ENCODE peak calls at places on chromosomes 11 and 22, in ten cellular contexts. T is CD4-positive, alpha-beta memory T cell; V is Karpas-422; S is left ventricle myocardium inferior; G is GM23248; I is Peyer's patch; W is CD8-positive, alpha-beta memory T cell; L is transverse colon; B is esophagus muscularis mucosa; K is prostate gland. X is an unnamed sample. For H3K36me3, the result is how much of the 10 kb centered on the place peaks cover.

GRCh38 chr11:20112291-20113146 is 47.8 kb downstream of the DBX1 start:
- DNase-seq in W (no peak), S (peak), G (peak), T (no peak), K (peak), L (peak), B (no peak), I (peak), V (no peak), X (no peak)

GRCh38 chr11:20873054-20873453 is 203.7 kb downstream of the NELL1 start:
- DNase-seq in K (peak), S (no peak), V (peak), T (no peak), L (no peak), B (no peak), I (no peak), G (peak), W (no peak), X (peak)

GRCh38 chr11:132024587-132025295 is 654.3 kb downstream of the NTM start:
- DNase-seq in T (no peak), V (no peak), K (no peak), W (no peak), L (no peak), B (peak), S (no peak), I (no peak), G (peak), X (no peak)

GRCh38 chr11:69172674-69173073 is 16.9 kb downstream of the SMIM38 start:
- DNase-seq in L (no peak), V (peak), G (peak), T (no peak), W (no peak), S (no peak), I (no peak), B (no peak), K (no peak), X (no peak)

GRCh38 chr11:79108851-79109250 is 332.0 kb downstream of the TENM4 start:
- DNase-seq in K (no peak), B (no peak), L (no peak), G (peak), W (no peak), T (no peak), S (no peak), V (no peak), I (no peak), X (no peak)

GRCh38 chr11:93845181-93846092 is 5.0 kb downstream of the VSTM5 start:
- DNase-seq in K (no peak), I (no peak), W (no peak), T (no peak), B (no peak), V (no peak), L (no peak), S (no peak), G (peak), X (no peak)

GRCh38 chr11:26569646-26570045 is 2.4 kb downstream of the MUC15 start:
- DNase-seq in T (no peak), L (no peak), V (no peak), B (no peak), G (no peak), K (no peak), S (no peak), W (no peak), I (no peak), X (no peak)

GRCh38 chr11:1228183-1228821 is 5.4 kb downstream of the MUC5B start:
- DNase-seq in L (peak), G (no peak), S (no peak), W (no peak), T (peak), B (no peak), K (no peak), I (peak), V (no peak), X (no peak)

GRCh38 chr11:83722392-83722791 is 436.2 kb upstream of the CCDC90B start:
- DNase-seq in S (no peak), L (no peak), W (no peak), V (no peak), K (peak), T (no peak), G (no peak), I (no peak), B (no peak), X (no peak)

GRCh38 chr11:110081462-110082233 is 11.5 kb upstream of the ZC3H12C start:
- DNase-seq in I (no peak), S (no peak), K (no peak), L (no peak), G (peak), W (no peak), T (no peak), B (no peak), V (no peak), X (no peak)

GRCh38 chr11:65432133-65432650 is 9.6 kb downstream of the NEAT1 start:
- DNase-seq in S (no peak), T (no peak), V (no peak), G (peak), K (no peak), I (no peak), L (no peak), W (no peak), B (no peak), X (no peak)

GRCh38 chr11:7527029-7527428 is 13.2 kb downstream of the PPFIBP2 start:
- DNase-seq in I (no peak), W (peak), B (no peak), S (no peak), V (no peak), G (no peak), L (no peak), K (no peak), T (peak), X (peak)

GRCh38 chr11:7532395-7532794 is 18.6 kb downstream of the PPFIBP2 start:
- DNase-seq in V (no peak), K (no peak), I (no peak), G (no peak), W (no peak), L (no peak), B (no peak), T (no peak), S (no peak), X (no peak)

GRCh38 chr11:7528514-7529049 is 14.8 kb downstream of the PPFIBP2 start:
- DNase-seq in W (no peak), G (no peak), K (no peak), B (no peak), I (no peak), T (no peak), V (no peak), S (no peak), L (no peak), X (no peak)

GRCh38 chr11:7531011-7531410 is 17.2 kb downstream of the PPFIBP2 start:
- DNase-seq in W (no peak), K (no peak), G (no peak), I (no peak), B (no peak), S (no peak), V (no peak), T (no peak), L (no peak), X (no peak)

GRCh38 chr11:7530013-7530412 is 16.2 kb downstream of the PPFIBP2 start:
- DNase-seq in L (no peak), T (no peak), V (no peak), I (no peak), W (no peak), G (no peak), K (no peak), S (no peak), B (no peak), X (no peak)
- H3K36me3 ChIP-seq in L (under half), T (under half), V (under half), I (under half), W (under half), G (under half), K (under half), S (under half), B (under half), X (under half)

GRCh38 chr22:35219012-35219411 is 38.3 kb upstream of the HMGXB4 start:
- DNase-seq in S (no peak), I (no peak), W (no peak), V (no peak), L (no peak), G (peak), B (no peak), T (no peak), K (no peak), X (no peak)
- H3K36me3 ChIP-seq in S (under half), I (under half), W (under half), V (half or more), L (under half), G (under half), B (under half), T (under half), K (under half), X (under half)

GRCh38 chr22:49889071-49889470 is 29.2 kb downstream of the ALG12 start:
- DNase-seq in L (no peak), I (no peak), T (no peak), W (no peak), K (no peak), S (no peak), V (no peak), B (no peak), G (no peak), X (no peak)
- H3K36me3 ChIP-seq in L (under half), I (under half), T (under half), W (under half), K (under half), S (half or more), V (under half), B (under half), G (under half), X (half or more)

GRCh38 chr11:112580864-112581263 is 320.2 kb upstream of the PLET1 start:
- DNase-seq in I (no peak), G (peak), S (no peak), V (no peak), L (no peak), W (no peak), K (no peak), T (no peak), B (peak), X (no peak)
- H3K36me3 ChIP-seq in I (under half), G (under half), S (under half), V (under half), L (under half), W (under half), K (under half), T (under half), B (under half), X (under half)

GRCh38 chr22:40421082-40421350 is 50.6 kb downstream of the SGSM3 start:
- DNase-seq in K (no peak), L (no peak), S (peak), I (no peak), T (no peak), G (no peak), W (no peak), B (no peak), V (no peak), X (no peak)
- H3K36me3 ChIP-seq in K (under half), L (under half), S (half or more), I (half or more), T (half or more), G (under half), W (half or more), B (half or more), V (under half), X (half or more)

DNA sequence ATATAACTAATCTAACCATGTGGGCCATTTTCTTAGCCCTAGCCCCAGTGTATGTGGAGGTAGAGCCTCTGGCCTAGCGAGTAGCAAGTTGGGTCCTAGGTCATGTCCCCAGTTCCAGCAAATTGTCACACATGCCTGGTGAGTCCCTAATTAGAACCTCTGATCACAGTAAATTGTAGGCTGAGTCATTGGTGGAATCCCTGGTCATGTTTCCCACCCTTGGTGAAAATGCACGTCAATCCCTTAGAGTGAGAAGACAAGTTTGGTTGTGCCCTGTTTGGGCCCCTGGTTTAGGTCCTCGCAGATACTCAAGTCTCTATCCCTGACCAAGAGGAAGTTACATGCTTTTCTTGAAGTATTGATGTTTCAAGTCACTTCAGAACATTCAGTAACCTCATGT is 46.7 kb downstream of the ATM start:
- DNase-seq in B (no peak), W (no peak), T (no peak), K (no peak), S (no peak), G (no peak), V (no peak), I (no peak), L (no peak), X (no peak)
- H3K36me3 ChIP-seq in B (under half), W (under half), T (under half), K (under half), S (under half), G (half or more), V (half or more), I (under half), L (under half), X (half or more)

GRCh38 chr22:24054356-24054755 is 43.3 kb downstream of the CABIN1 start:
- DNase-seq in S (no peak), G (peak), I (no peak), K (no peak), L (no peak), B (no peak), W (no peak), V (no peak), T (no peak), X (no peak)
- H3K36me3 ChIP-seq in S (half or more), G (under half), I (half or more), K (under half), L (under half), B (under half), W (under half), V (under half), T (half or more), X (half or more)

DNA sequence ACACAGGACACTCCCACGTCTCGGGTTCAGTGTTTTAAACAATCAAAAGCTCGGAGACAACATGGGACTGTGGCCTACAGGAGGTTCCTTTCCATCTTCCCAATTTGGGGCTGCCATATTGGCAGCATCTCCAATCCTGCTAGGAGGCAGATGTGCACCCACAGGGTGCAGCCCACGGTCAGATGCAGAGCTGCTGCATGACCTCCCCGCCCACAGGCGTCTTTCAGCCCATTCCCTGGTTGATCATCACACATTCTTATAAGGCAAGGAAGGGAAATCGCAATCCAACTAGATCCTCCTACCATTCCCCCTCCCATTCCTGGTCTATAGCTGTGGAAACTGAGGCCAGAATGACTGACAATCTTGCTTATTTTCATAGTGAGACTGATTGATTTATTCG is 121.4 kb downstream of the MICAL3 start:
- DNase-seq in K (no peak), V (no peak), T (no peak), L (no peak), G (no peak), B (no peak), W (no peak), S (no peak), I (no peak), X (no peak)
- H3K36me3 ChIP-seq in K (under half), V (under half), T (under half), L (under half), G (under half), B (under half), W (under half), S (half or more), I (half or more), X (half or more)

GRCh38 chr11:3737386-3737933 is 59.9 kb downstream of the NUP98 start:
- DNase-seq in L (no peak), K (no peak), G (no peak), S (no peak), V (no peak), W (no peak), B (no peak), T (no peak), I (no peak), X (no peak)

GRCh38 chr11:3735827-3736226 is 61.5 kb downstream of the NUP98 start:
- DNase-seq in V (no peak), L (no peak), T (no peak), W (no peak), I (no peak), S (no peak), K (no peak), B (no peak), G (peak), X (no peak)

GRCh38 chr11:3736816-3737215 is 60.5 kb downstream of the NUP98 start:
- DNase-seq in G (peak), K (no peak), I (no peak), L (no peak), V (no peak), B (no peak), T (no peak), W (no peak), S (no peak), X (no peak)

GRCh38 chr11:3738241-3738640 is 59.1 kb downstream of the NUP98 start:
- DNase-seq in B (no peak), T (no peak), K (no peak), I (no peak), W (no peak), L (no peak), S (no peak), G (peak), V (no peak), X (no peak)

GRCh38 chr11:3738723-3739122 is 58.6 kb downstream of the NUP98 start:
- DNase-seq in T (no peak), B (no peak), S (no peak), W (no peak), K (no peak), G (no peak), I (no peak), V (no peak), L (no peak), X (no peak)
- H3K36me3 ChIP-seq in T (under half), B (half or more), S (half or more), W (under half), K (under half), G (half or more), I (half or more), V (under half), L (half or more), X (half or more)

GRCh38 chr22:41256254-41256897 is 15.6 kb upstream of the CHADL start:
- DNase-seq in W (no peak), S (no peak), L (no peak), B (no peak), G (peak), I (no peak), T (no peak), K (no peak), V (no peak), X (no peak)
- H3K36me3 ChIP-seq in W (half or more), S (half or more), L (under half), B (half or more), G (under half), I (half or more), T (half or more), K (under half), V (under half), X (half or more)

X was measured in DND-41.